ENCODE peak calls at places on chromosomes 7 and 10, in five cellular contexts. G, B, Z, Q and S are unnamed samples.

GRCh38 chr7:128302110-128302509 is 41.6 kb downstream of the RBM28 start:
- DNase-seq in Q (peak), B (no peak), G (no peak), Z (no peak), S (no peak)

GRCh38 chr10:35572583-35572982 is 32.6 kb upstream of the GJD4 start:
- DNase-seq in Z (no peak), B (no peak), Q (no peak), G (no peak), S (no peak)

GRCh38 chr10:1394155-1394912 is 338.1 kb downstream of the WDR37 start:
- DNase-seq in B (no peak), Z (no peak), Q (no peak), G (no peak), S (no peak)

GRCh38 chr10:101773923-101774588 is 1.9 kb downstream of the FGF8 start:
- DNase-seq in Q (no peak), B (no peak), Z (no peak), G (no peak), S (no peak)

GRCh38 chr10:30645340-30645827 is 15.8 kb upstream of the LYZL2 start:
- DNase-seq in Z (no peak), G (no peak), Q (peak), B (no peak), S (peak)

GRCh38 chr7:99372275-99373085 is 2.0 kb upstream of the ARPC1B start:
- DNase-seq in Q (no peak), B (no peak), G (no peak), Z (no peak), S (no peak)

GRCh38 chr10:132610071-132610701 is 72.6 kb downstream of the INPP5A start:
- DNase-seq in Q (peak), G (no peak), Z (no peak), B (peak), S (no peak)

GRCh38 chr7:98286093-98286525 is 4.6 kb downstream of the BRI3 start:
- DNase-seq in Z (no peak), B (peak), G (no peak), Q (peak), S (no peak)

GRCh38 chr10:82866424-82867020 is 991.5 kb downstream of the NRG3 start:
- DNase-seq in Z (peak), G (peak), B (no peak), Q (no peak), S (no peak)

GRCh38 chr10:102118867-102119266 is 1.3 kb downstream of the LDB1 start:
- DNase-seq in B (peak), Z (no peak), G (no peak), Q (peak), S (peak)

GRCh38 chr7:46109447-46109846 is 188.4 kb upstream of the IGFBP3 start:
- DNase-seq in G (no peak), Z (no peak), B (no peak), Q (no peak), S (no peak)